ENCODE peak calls at places on chromosomes 1 and 21, in six cellular contexts. U, X, Y, O, G and A are unnamed samples.
A peak's percentile ranks its signal among the peaks of the same experiment; 100 is the strongest.

GRCh38 chr1:231162970-231163830 is 1.3 kb downstream of the TRIM67 start:
- DNase-seq in O (no peak), U (no peak), G (no peak), Y (no peak), X (no peak), A (no peak)

GRCh38 chr1:175715791-175716190 is 27.6 kb downstream of the TNR start:
- DNase-seq in U (no peak), Y (no peak), G (no peak), X (no peak), O (no peak), A (no peak)

GRCh38 chr1:212791676-212792395 is at the start of the genes NSL1 and TATDN3:
- DNase-seq in Y (peak; percentile 90), U (peak; percentile 95), O (peak; percentile 95), G (peak; percentile 86), X (peak; percentile 92), A (peak; percentile 96)

GRCh38 chr1:3910769-3911520 is 10.9 kb upstream of the C1orf174 start:
- DNase-seq in O (peak; percentile 78), U (peak; percentile 58), X (peak; percentile 41), G (peak; percentile 63), Y (peak; percentile 56), A (peak; percentile 90)

GRCh38 chr1:58981392-58981791 is 197.5 kb upstream of the JUN start:
- DNase-seq in X (no peak), Y (no peak), U (no peak), G (no peak), O (no peak), A (no peak)

GRCh38 chr1:50681931-50682330 is 258.7 kb upstream of the DMRTA2 start:
- DNase-seq in U (peak; percentile 8), Y (no peak), X (no peak), G (no peak), O (no peak), A (no peak)

GRCh38 chr1:206447079-206447780 is 23.0 kb upstream of the IKBKE start:
- DNase-seq in G (no peak), O (no peak), X (no peak), U (no peak), Y (no peak), A (no peak)

GRCh38 chr21:15210235-15210678 is 145.5 kb upstream of the NRIP1 start:
- DNase-seq in O (no peak), Y (no peak), G (peak; percentile 52), U (peak; percentile 66), X (no peak), A (peak; percentile 77)

GRCh38 chr1:41536296-41536695 is 51.8 kb upstream of the EDN2 start:
- DNase-seq in U (no peak), X (no peak), Y (no peak), O (no peak), G (peak; percentile 78), A (no peak)

GRCh38 chr1:198701250-198701649 is 62.4 kb downstream of the PTPRC start:
- DNase-seq in O (no peak), X (no peak), Y (no peak), G (no peak), U (no peak), A (no peak)

GRCh38 chr1:240190881-240191385 is 99.2 kb downstream of the FMN2 start:
- DNase-seq in G (no peak), O (peak; percentile 7), X (peak; percentile 100), Y (peak; percentile 32), U (peak; percentile 79), A (no peak)

GRCh38 chr1:15916417-15916816 is 59.5 kb downstream of the ZBTB17 start:
- DNase-seq in U (no peak), O (no peak), G (no peak), X (peak; percentile 23), Y (no peak), A (no peak)

GRCh38 chr1:178713270-178713669 is 11.8 kb upstream of the RALGPS2 start:
- DNase-seq in Y (no peak), G (no peak), O (peak; percentile 11), X (peak; percentile 80), U (peak; percentile 39), A (no peak)
- H3K27ac ChIP-seq in Y (no peak overlapping the region), G (no peak overlapping the region), O (no peak overlapping the region), X (no peak overlapping the region), U (no peak overlapping the region), A (no peak overlapping the region)

DNA sequence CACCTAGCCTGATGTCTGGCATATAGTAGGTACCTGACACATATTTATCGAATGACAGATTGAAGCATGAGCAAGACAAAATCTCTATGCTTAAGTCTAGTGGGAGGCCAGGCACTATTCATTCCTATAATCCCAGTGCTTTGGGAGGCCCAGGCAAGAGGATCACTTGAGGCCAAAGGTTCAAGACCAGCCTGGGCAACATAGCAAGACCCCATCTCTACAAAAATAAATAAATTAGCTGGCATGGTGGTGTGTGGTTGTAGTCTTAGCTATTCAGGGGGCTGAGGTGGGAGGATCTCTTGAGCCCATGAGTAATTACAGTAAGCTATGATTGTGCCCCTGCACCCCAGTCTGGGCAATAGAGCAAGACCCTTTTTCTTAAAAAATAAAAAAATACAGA is 23.2 kb upstream of the TUT4 start:
- DNase-seq in Y (no peak), O (no peak), U (no peak), X (no peak), G (no peak), A (no peak)
- H3K4me3 ChIP-seq in Y (no peak overlapping the region), O (no peak overlapping the region), U (no peak overlapping the region), X (no peak overlapping the region), G (no peak overlapping the region), A (no peak overlapping the region)

GRCh38 chr1:13899856-13900255 is 199.9 kb downstream of the PRDM2 start:
- DNase-seq in G (no peak), X (no peak), O (no peak), U (peak; percentile 62), Y (no peak), A (no peak)

GRCh38 chr1:13900583-13900982 is 200.6 kb downstream of the PRDM2 start:
- DNase-seq in X (no peak), Y (no peak), G (no peak), O (no peak), U (no peak), A (no peak)

GRCh38 chr1:13898406-13898805 is 198.4 kb downstream of the PRDM2 start:
- DNase-seq in G (no peak), Y (no peak), X (no peak), O (no peak), U (no peak), A (no peak)

GRCh38 chr1:13901041-13901440 is 201.1 kb downstream of the PRDM2 start:
- DNase-seq in Y (peak; percentile 42), X (no peak), O (no peak), G (no peak), U (no peak), A (no peak)

GRCh38 chr1:13901597-13901996 is 201.6 kb downstream of the PRDM2 start:
- DNase-seq in O (no peak), Y (no peak), G (no peak), U (no peak), X (no peak), A (no peak)
- TF ChIP-seq CTCF in O (no peak), Y (no peak), G (no peak), U (no peak), X (no peak), A (no peak)

GRCh38 chr21:44734026-44734745 is 22.8 kb upstream of the TSPEAR start:
- DNase-seq in Y (no peak), U (no peak), G (no peak), X (no peak), O (no peak), A (no peak)

GRCh38 chr21:44736291-44737004 is 25.1 kb upstream of the TSPEAR start:
- DNase-seq in G (no peak), O (no peak), U (no peak), Y (no peak), X (no peak), A (no peak)

GRCh38 chr21:44732956-44733355 is 21.6 kb upstream of the TSPEAR start:
- DNase-seq in U (no peak), X (no peak), Y (no peak), O (no peak), G (no peak), A (no peak)

GRCh38 chr21:44735821-44736220 is 24.4 kb upstream of the TSPEAR start:
- DNase-seq in O (no peak), G (no peak), Y (no peak), X (no peak), U (no peak), A (no peak)

GRCh38 chr21:44734841-44735240 is 23.5 kb upstream of the TSPEAR start:
- DNase-seq in O (no peak), X (no peak), Y (no peak), U (no peak), G (no peak), A (no peak)
- H3K27ac ChIP-seq in O (no peak overlapping the region), X (no peak overlapping the region), Y (no peak overlapping the region), U (no peak overlapping the region), G (no peak overlapping the region), A (no peak overlapping the region)

DNA sequence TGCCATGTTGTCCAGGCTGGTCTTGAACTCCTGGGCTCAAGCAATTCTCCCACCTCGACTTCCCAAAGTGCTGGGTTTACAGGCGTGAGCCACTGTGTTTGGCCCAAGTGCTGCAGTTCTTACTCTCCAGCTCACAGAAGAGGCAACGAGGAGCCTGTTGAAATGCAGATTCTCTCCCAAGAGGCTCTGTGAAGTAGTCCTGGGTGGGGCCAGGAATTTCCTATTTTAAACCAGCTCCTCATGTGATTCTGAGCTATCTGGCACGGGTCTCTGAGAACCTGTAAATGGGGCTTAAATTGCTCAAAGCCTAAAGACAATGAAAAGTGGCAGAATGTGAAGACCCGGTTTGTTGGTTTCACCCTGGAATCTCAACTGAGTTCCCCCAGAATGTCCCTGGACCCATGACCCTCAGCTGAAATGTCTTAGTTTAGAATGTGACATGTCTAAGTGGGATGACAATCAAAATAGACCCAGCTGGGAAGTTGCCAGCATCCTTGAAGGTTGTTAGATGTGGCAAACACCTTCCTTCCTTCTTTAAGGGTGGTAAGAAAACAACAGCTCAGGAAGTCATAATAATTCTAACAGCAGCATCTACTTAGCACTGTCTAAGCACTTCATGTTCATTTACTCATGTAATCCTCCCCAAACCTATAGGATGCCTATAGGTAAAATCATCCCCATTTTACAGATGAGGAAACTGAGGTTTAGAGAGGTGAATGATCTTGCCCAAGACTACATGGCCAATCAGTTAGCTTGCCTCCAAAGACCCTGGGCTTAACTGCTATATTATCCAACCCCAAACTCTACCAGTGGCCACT is 20.8 kb upstream of the ATP5PO start:
- DNase-seq in Y (no peak), O (no peak), X (no peak), G (no peak), U (no peak), A (no peak)
- H3K4me3 ChIP-seq in Y (no peak overlapping the region), O (no peak overlapping the region), X (no peak overlapping the region), G (no peak overlapping the region), U (no peak overlapping the region), A (no peak overlapping the region)

DNA sequence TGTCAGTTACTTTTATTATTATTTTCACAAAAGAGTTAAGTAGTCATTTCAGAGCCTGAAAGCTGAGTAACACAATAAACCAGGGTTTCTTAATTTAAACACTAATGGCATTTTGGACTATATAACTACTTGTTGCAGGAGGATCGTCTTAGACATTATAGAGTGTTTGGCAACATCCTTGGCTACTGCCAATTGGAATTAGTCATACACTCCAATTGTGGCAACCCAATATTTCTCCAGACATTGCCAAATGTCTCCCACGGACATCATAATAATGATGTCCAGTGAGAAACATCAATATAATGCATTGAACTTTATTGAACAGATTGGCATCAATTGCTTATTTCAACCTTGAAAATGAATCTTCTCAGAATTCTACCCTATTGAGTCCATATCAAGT is 441.9 kb upstream of the ADGRL4 start:
- DNase-seq in G (no peak), O (no peak), U (peak; percentile 9), Y (no peak), X (no peak), A (no peak)
- TF ChIP-seq CTCF in G (no peak), O (no peak), U (no peak), Y (no peak), X (no peak), A (no peak)